ENCODE peak calls at places on chromosome 10, in four cellular contexts. One of them, this sample, is unnamed. For H3K27me3, the result is how much of the 10 kb centered on the place peaks cover.

GRCh38 chr10:71799785-71800453 is 26.6 kb upstream of the VSIR start:
- DNase-seq in H1: no peak
- DNase-seq in IMR-90: no peak
- DNase-seq in stomach: peak
- DNase-seq in this sample: no peak

GRCh38 chr10:37831495-37832333 is 25.7 kb downstream of the ZNF248 start:
- DNase-seq in H1: no peak
- DNase-seq in IMR-90: no peak
- DNase-seq in stomach: no peak
- DNase-seq in this sample: no peak

GRCh38 chr10:92826061-92826460 is 22.3 kb upstream of the EXOC6 start:
- DNase-seq in H1: no peak
- DNase-seq in IMR-90: no peak
- DNase-seq in stomach: no peak
- DNase-seq in this sample: no peak

GRCh38 chr10:121681982-121682687 is 83.9 kb upstream of the FGFR2 start:
- DNase-seq in H1: no peak
- DNase-seq in IMR-90: no peak
- DNase-seq in stomach: no peak
- DNase-seq in this sample: no peak

GRCh38 chr10:23432639-23433038 is 6.2 kb upstream of the OTUD1 start:
- DNase-seq in H1: no peak
- DNase-seq in IMR-90: no peak
- DNase-seq in stomach: no peak
- DNase-seq in this sample: no peak

GRCh38 chr10:106577266-106577665 is 587.2 kb downstream of the SORCS1 start:
- DNase-seq in H1: peak
- DNase-seq in IMR-90: peak
- DNase-seq in stomach: no peak
- DNase-seq in this sample: peak

GRCh38 chr10:101193210-101193609 is 36.1 kb downstream of the LBX1 start:
- DNase-seq in H1: no peak
- DNase-seq in IMR-90: no peak
- DNase-seq in stomach: no peak
- DNase-seq in this sample: no peak

GRCh38 chr10:65570143-65571010 is 1355.5 kb upstream of the LRRTM3 start:
- DNase-seq in H1: peak
- DNase-seq in IMR-90: peak
- DNase-seq in stomach: peak
- DNase-seq in this sample: peak

GRCh38 chr10:104577171-104577570 is 63.9 kb upstream of the SORCS3 start:
- DNase-seq in H1: no peak
- DNase-seq in IMR-90: no peak
- DNase-seq in stomach: no peak
- DNase-seq in this sample: no peak

GRCh38 chr10:67549390-67549789 is 146.6 kb downstream of the CTNNA3 start:
- DNase-seq in H1: no peak
- DNase-seq in IMR-90: peak
- DNase-seq in stomach: no peak
- DNase-seq in this sample: no peak

GRCh38 chr10:22911889-22912762 is 15.7 kb upstream of the ARMC3 start:
- DNase-seq in H1: no peak
- DNase-seq in IMR-90: no peak
- DNase-seq in stomach: no peak
- DNase-seq in this sample: no peak

GRCh38 chr10:51896849-51897248 is 197.5 kb upstream of the CSTF2T start:
- DNase-seq in H1: no peak
- DNase-seq in IMR-90: peak
- DNase-seq in stomach: no peak
- DNase-seq in this sample: no peak

GRCh38 chr10:46227571-46228075 is 59.2 kb upstream of the ANTXRL start:
- DNase-seq in H1: no peak
- DNase-seq in IMR-90: no peak
- DNase-seq in stomach: peak
- DNase-seq in this sample: no peak
- H3K27ac ChIP-seq in H1: no peak
- H3K27ac ChIP-seq in IMR-90: no peak
- H3K27ac ChIP-seq in stomach: no peak
- H3K27ac ChIP-seq in this sample: no peak

DNA sequence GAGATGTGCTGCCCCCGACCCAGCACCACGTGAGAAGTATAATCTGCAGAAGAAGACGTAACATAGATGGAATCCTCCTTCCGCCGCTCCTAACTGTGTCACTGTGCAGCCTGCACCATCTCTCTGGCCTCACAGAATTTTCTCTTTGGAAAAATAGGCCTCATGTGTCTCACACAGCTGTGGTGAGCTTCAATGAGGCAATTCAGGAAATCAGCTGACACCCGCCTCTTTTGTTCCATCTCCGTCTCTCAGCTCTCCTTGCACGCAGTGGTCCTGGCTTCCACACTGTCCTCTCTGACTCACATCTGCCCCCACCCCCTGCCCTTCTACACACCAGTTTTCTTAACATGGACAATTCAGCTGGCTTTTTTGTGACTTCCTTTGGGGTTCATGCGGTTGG is 7.2 kb downstream of the C10orf90 start:
- DNase-seq in H1: no peak
- DNase-seq in IMR-90: no peak
- DNase-seq in stomach: no peak
- DNase-seq in this sample: no peak
- H3K27me3 ChIP-seq in H1: under half
- H3K27me3 ChIP-seq in IMR-90: under half
- H3K27me3 ChIP-seq in stomach: under half
- H3K27me3 ChIP-seq in this sample: under half

GRCh38 chr10:287029-287428 is 151.8 kb downstream of the ZMYND11 start:
- DNase-seq in H1: no peak
- DNase-seq in IMR-90: peak
- DNase-seq in stomach: no peak
- DNase-seq in this sample: no peak

GRCh38 chr10:289581-289980 is 154.3 kb downstream of the ZMYND11 start:
- DNase-seq in H1: no peak
- DNase-seq in IMR-90: no peak
- DNase-seq in stomach: no peak
- DNase-seq in this sample: no peak

GRCh38 chr10:290026-290725 is 154.9 kb downstream of the ZMYND11 start:
- DNase-seq in H1: no peak
- DNase-seq in IMR-90: no peak
- DNase-seq in stomach: no peak
- DNase-seq in this sample: no peak

GRCh38 chr10:288605-289200 is 153.4 kb downstream of the ZMYND11 start:
- DNase-seq in H1: no peak
- DNase-seq in IMR-90: no peak
- DNase-seq in stomach: no peak
- DNase-seq in this sample: no peak

GRCh38 chr10:287814-288213 is 152.6 kb downstream of the ZMYND11 start:
- DNase-seq in H1: no peak
- DNase-seq in IMR-90: no peak
- DNase-seq in stomach: no peak
- DNase-seq in this sample: no peak
- TF ChIP-seq CTCF in H1: peak
- TF ChIP-seq CTCF in IMR-90: peak
- TF ChIP-seq CTCF in stomach: no peak
- TF ChIP-seq CTCF in this sample: peak

GRCh38 chr10:86837663-86838062 is 81.2 kb downstream of the BMPR1A start:
- DNase-seq in H1: no peak
- DNase-seq in IMR-90: no peak
- DNase-seq in stomach: no peak
- DNase-seq in this sample: no peak
- H3K27ac ChIP-seq in H1: no peak
- H3K27ac ChIP-seq in IMR-90: no peak
- H3K27ac ChIP-seq in stomach: no peak
- H3K27ac ChIP-seq in this sample: no peak

GRCh38 chr10:12908773-12909172 is 92.7 kb downstream of the CCDC3 start:
- DNase-seq in H1: no peak
- DNase-seq in IMR-90: no peak
- DNase-seq in stomach: no peak
- DNase-seq in this sample: no peak

GRCh38 chr10:12906051-12906541 is 95.4 kb downstream of the CCDC3 start:
- DNase-seq in H1: no peak
- DNase-seq in IMR-90: no peak
- DNase-seq in stomach: no peak
- DNase-seq in this sample: no peak

GRCh38 chr10:12909836-12910185 is 91.7 kb downstream of the CCDC3 start:
- DNase-seq in H1: no peak
- DNase-seq in IMR-90: peak
- DNase-seq in stomach: no peak
- DNase-seq in this sample: peak

GRCh38 chr10:12909182-12909835 is 92.2 kb downstream of the CCDC3 start:
- DNase-seq in H1: no peak
- DNase-seq in IMR-90: no peak
- DNase-seq in stomach: no peak
- DNase-seq in this sample: no peak

DNA sequence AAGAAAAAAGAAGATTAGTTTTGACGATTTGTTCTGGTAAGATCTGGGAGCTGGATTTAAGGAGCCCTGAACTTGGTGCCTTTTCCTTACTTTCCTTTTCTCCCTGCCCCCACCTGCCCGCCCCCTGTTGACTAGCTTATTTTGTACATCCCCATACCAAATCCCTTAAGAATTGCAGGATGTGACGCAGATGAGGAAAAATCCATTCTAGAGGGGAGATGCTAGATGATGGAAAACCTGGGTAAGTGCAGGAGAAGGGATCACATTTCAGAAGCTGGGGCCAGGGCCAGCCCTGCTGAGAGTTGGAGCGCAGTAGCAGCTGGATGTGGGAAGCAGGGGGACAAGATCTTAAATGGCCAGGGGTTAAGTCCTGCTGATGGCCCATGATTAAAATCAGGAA is 93.9 kb downstream of the CCDC3 start:
- DNase-seq in H1: no peak
- DNase-seq in IMR-90: peak
- DNase-seq in stomach: no peak
- DNase-seq in this sample: no peak
- H3K27me3 ChIP-seq in H1: under half
- H3K27me3 ChIP-seq in IMR-90: under half
- H3K27me3 ChIP-seq in stomach: under half
- H3K27me3 ChIP-seq in this sample: under half

DNA sequence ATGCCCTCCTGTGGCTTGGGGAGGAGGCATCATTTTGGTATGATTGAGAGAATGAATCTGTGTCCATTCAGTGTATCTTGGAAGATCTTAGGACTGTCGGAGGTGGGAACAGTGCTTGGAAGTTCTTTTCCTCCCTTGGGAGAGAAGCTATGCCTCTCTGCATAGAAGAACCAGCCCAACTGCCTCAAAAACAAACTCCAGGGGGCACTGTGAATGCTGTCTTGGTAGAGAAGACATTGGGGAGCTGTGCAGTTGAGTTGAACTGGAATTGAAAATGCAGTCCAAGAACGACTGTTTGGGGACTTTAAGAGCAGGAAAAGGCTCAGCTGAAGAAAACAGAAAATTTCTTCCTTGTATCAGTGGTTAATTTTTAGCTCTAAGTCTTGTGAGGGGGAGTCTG is 4.9 kb upstream of the GJD4 start:
- DNase-seq in H1: no peak
- DNase-seq in IMR-90: no peak
- DNase-seq in stomach: no peak
- DNase-seq in this sample: no peak
- TF ChIP-seq CTCF in H1: peak
- TF ChIP-seq CTCF in IMR-90: peak
- TF ChIP-seq CTCF in stomach: no peak
- TF ChIP-seq CTCF in this sample: peak

DNA sequence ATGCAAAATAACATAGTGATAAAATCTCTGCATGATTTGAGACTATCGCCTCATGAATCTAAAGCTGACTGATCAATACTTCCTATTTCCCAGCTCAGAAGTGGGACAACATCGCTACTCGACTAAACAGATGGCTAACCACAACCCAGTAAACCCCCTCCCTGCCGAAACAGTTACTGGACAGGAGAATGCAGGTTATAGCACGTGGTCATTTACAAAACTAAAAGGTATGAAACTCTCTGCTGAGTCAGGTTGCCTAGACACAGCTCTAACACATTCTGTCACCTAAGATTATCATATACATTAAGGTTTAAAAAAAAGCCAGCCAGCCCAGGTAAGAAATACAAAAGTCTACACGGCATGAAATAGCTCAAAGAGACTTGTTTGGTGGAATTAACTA is 64.0 kb downstream of the CTBP2 start:
- DNase-seq in H1: no peak
- DNase-seq in IMR-90: no peak
- DNase-seq in stomach: no peak
- DNase-seq in this sample: peak
- H3K27ac ChIP-seq in H1: no peak
- H3K27ac ChIP-seq in IMR-90: no peak
- H3K27ac ChIP-seq in stomach: no peak
- H3K27ac ChIP-seq in this sample: peak